ENCODE peak calls at places on chromosomes 13 and 19, in ten cellular contexts. Z is GDM1; N is AG08395; V is T-helper 2 cell; R is endothelial cell of umbilical vein; E is left colon; P is fibroblast of mammary gland; O is left cardiac atrium; S is left lung; J is stimulated activated CD4-positive, alpha-beta T cell treated with anti-CD3 and anti-CD28 coated beads, Interleukin-1b, Interleukin-23, amount 100 ng/mL, for 48 hours. H is an unnamed sample.

GRCh38 chr19:4656102-4656501 is 14.0 kb downstream of the MYDGF start:
- DNase-seq in Z (no peak), N (no peak), V (no peak), R (no peak), E (no peak), P (no peak), O (no peak), S (no peak), J (no peak), H (no peak)

GRCh38 chr19:10747674-10748073 is 29.8 kb downstream of the DNM2 start:
- DNase-seq in Z (no peak), N (no peak), V (no peak), R (no peak), E (peak; percentile 66), P (no peak), O (no peak), S (no peak), J (no peak), H (no peak)

GRCh38 chr19:49133621-49134454 is 14.5 kb downstream of the PPFIA3 start:
- DNase-seq in Z (no peak), N (peak; percentile 17), V (no peak), R (peak; percentile 54), E (peak; percentile 78), P (peak; percentile 66), O (peak; percentile 79), S (peak; percentile 90), J (peak; percentile 65), H (no peak)

GRCh38 chr13:26307701-26308100 is 53.8 kb downstream of the CDK8 start:
- DNase-seq in Z (no peak), N (no peak), V (no peak), R (no peak), E (no peak), P (no peak), O (no peak), S (no peak), J (no peak), H (no peak)

GRCh38 chr19:35395762-35396199 is 24.9 kb downstream of the GPR42 start:
- DNase-seq in Z (no peak), N (no peak), V (no peak), R (no peak), E (peak; percentile 34), P (no peak), O (no peak), S (no peak), J (no peak), H (no peak)

GRCh38 chr19:49167857-49168409 is 10.3 kb downstream of the TRPM4 start:
- DNase-seq in Z (no peak), N (no peak), V (no peak), R (no peak), E (no peak), P (no peak), O (no peak), S (no peak), J (no peak), H (no peak)

GRCh38 chr13:111397202-111397880 is 76.9 kb downstream of the TEX29 start:
- DNase-seq in Z (no peak), N (no peak), V (no peak), R (no peak), E (no peak), P (no peak), O (no peak), S (peak; percentile 75), J (no peak), H (no peak)

GRCh38 chr19:2331601-2332246 is 3.2 kb downstream of the SPPL2B start:
- DNase-seq in Z (no peak), N (no peak), V (no peak), R (no peak), E (no peak), P (no peak), O (no peak), S (no peak), J (no peak), H (no peak)

GRCh38 chr19:1555802-1556638 is 12.1 kb downstream of the MEX3D start:
- DNase-seq in Z (no peak), N (no peak), V (no peak), R (no peak), E (no peak), P (no peak), O (no peak), S (no peak), J (no peak), H (no peak)

GRCh38 chr13:113448885-113449692 is 4.2 kb downstream of the ADPRHL1 start:
- DNase-seq in Z (no peak), N (peak; percentile 14), V (no peak), R (no peak), E (peak; percentile 89), P (peak; percentile 93), O (no peak), S (no peak), J (peak; percentile 13), H (peak; percentile 91)

GRCh38 chr19:2540646-2541454 is 64.9 kb downstream of the GADD45B start:
- DNase-seq in Z (no peak), N (peak; percentile 95), V (no peak), R (peak; percentile 94), E (peak; percentile 80), P (peak; percentile 91), O (peak; percentile 95), S (peak; percentile 94), J (no peak), H (peak; percentile 98)

GRCh38 chr13:48415516-48415915 is 2.6 kb upstream of the LPAR6 start:
- DNase-seq in Z (no peak), N (no peak), V (no peak), R (no peak), E (no peak), P (no peak), O (no peak), S (no peak), J (no peak), H (no peak)

GRCh38 chr13:27018882-27019281 is 152.7 kb downstream of the USP12 start:
- DNase-seq in Z (no peak), N (no peak), V (no peak), R (no peak), E (no peak), P (no peak), O (no peak), S (no peak), J (no peak), H (no peak)

GRCh38 chr13:59521549-59521948 is 642.2 kb downstream of the DIAPH3 start:
- DNase-seq in Z (no peak), N (no peak), V (no peak), R (no peak), E (no peak), P (no peak), O (no peak), S (no peak), J (no peak), H (no peak)

GRCh38 chr13:50128406-50129048 is 113.3 kb downstream of the KCNRG start:
- DNase-seq in Z (no peak), N (no peak), V (no peak), R (no peak), E (no peak), P (no peak), O (no peak), S (no peak), J (peak; percentile 22), H (no peak)

GRCh38 chr13:32443111-32443510 is 15.2 kb upstream of the N4BP2L1 start:
- DNase-seq in Z (peak; percentile 35), N (no peak), V (no peak), R (peak; percentile 43), E (no peak), P (peak; percentile 41), O (no peak), S (no peak), J (peak; percentile 10), H (peak; percentile 47)

GRCh38 chr13:112818040-112818697 is 128.3 kb downstream of the ATP11A start:
- DNase-seq in Z (no peak), N (no peak), V (no peak), R (no peak), E (no peak), P (no peak), O (no peak), S (peak; percentile 72), J (no peak), H (no peak)

GRCh38 chr13:20860844-20861243 is 41.7 kb downstream of the XPO4 start:
- DNase-seq in Z (no peak), N (no peak), V (no peak), R (no peak), E (no peak), P (no peak), O (no peak), S (no peak), J (no peak), H (no peak)

GRCh38 chr13:28137556-28137955 is 789 bp upstream of the PAN3 start:
- DNase-seq in Z (peak; percentile 51), N (no peak), V (no peak), R (no peak), E (no peak), P (peak; percentile 28), O (no peak), S (no peak), J (no peak), H (no peak)

GRCh38 chr19:50549927-50550593 is 18.2 kb downstream of the LRRC4B start:
- DNase-seq in Z (no peak), N (no peak), V (no peak), R (no peak), E (no peak), P (no peak), O (no peak), S (no peak), J (no peak), H (no peak)

GRCh38 chr13:66992183-66992582 is 238.0 kb downstream of the PCDH9 start:
- DNase-seq in Z (no peak), N (no peak), V (no peak), R (peak; percentile 89), E (no peak), P (no peak), O (no peak), S (no peak), J (no peak), H (no peak)